ENCODE peak calls at places on chromosomes 5 and 9, in eight cellular contexts. W, Z, K, R, G, O, F and T are unnamed samples.
A peak's percentile ranks its signal among the peaks of the same experiment; 100 is the strongest.

GRCh38 chr9:135219676-135220600 is 132.5 kb downstream of the OLFM1 start:
- DNase-seq in W (no peak), Z (no peak), K (no peak), R (no peak), G (no peak), O (peak; percentile 29), F (no peak), T (no peak)

GRCh38 chr5:60483046-60483445 is 216.9 kb downstream of the DEPDC1B start:
- DNase-seq in W (no peak), Z (no peak), K (no peak), R (no peak), G (no peak), O (no peak), F (no peak), T (no peak)

GRCh38 chr9:38020251-38021076 is 48.6 kb downstream of the SHB start:
- DNase-seq in W (no peak), Z (no peak), K (no peak), R (no peak), G (no peak), O (no peak), F (no peak), T (no peak)

GRCh38 chr5:108521841-108522506 is 140.1 kb upstream of the FBXL17 start:
- DNase-seq in W (peak; percentile 74), Z (no peak), K (no peak), R (peak; percentile 59), G (no peak), O (no peak), F (peak; percentile 57), T (peak; percentile 63)

GRCh38 chr5:10762178-10762775 is 1.2 kb upstream of the DAP start:
- DNase-seq in W (peak; percentile 25), Z (peak; percentile 46), K (peak; percentile 51), R (peak; percentile 86), G (peak; percentile 83), O (no peak), F (no peak), T (no peak)

GRCh38 chr5:157366741-157367684 is 93.0 kb upstream of the NIPAL4 start:
- DNase-seq in W (peak; percentile 72), Z (no peak), K (peak; percentile 23), R (peak; percentile 78), G (no peak), O (no peak), F (peak; percentile 31), T (peak; percentile 74)

GRCh38 chr9:35962126-35962906 is 4.4 kb upstream of the OR2S2 start:
- DNase-seq in W (peak; percentile 48), Z (peak; percentile 46), K (peak; percentile 29), R (peak; percentile 47), G (no peak), O (no peak), F (no peak), T (no peak)

GRCh38 chr5:135007305-135007704 is 26.7 kb downstream of the PITX1 start:
- DNase-seq in W (no peak), Z (no peak), K (no peak), R (no peak), G (no peak), O (no peak), F (no peak), T (no peak)

GRCh38 chr5:154394328-154394727 is 51.5 kb upstream of the SAP30L start:
- DNase-seq in W (no peak), Z (no peak), K (no peak), R (no peak), G (peak; percentile 55), O (no peak), F (no peak), T (peak; percentile 61)

GRCh38 chr9:14932246-14932645 is 22.0 kb upstream of the FREM1 start:
- DNase-seq in W (no peak), Z (no peak), K (no peak), R (no peak), G (no peak), O (no peak), F (no peak), T (no peak)

GRCh38 chr9:137128158-137129088 is 10.5 kb upstream of the GRIN1 start:
- DNase-seq in W (no peak), Z (no peak), K (no peak), R (no peak), G (no peak), O (no peak), F (peak; percentile 65), T (no peak)

GRCh38 chr9:15485836-15486678 is 24.7 kb downstream of the PSIP1 start:
- DNase-seq in W (peak; percentile 31), Z (no peak), K (no peak), R (no peak), G (no peak), O (no peak), F (peak; percentile 24), T (peak; percentile 23)

GRCh38 chr9:135827866-135828580 is 79.3 kb downstream of the CAMSAP1 start:
- DNase-seq in W (no peak), Z (no peak), K (no peak), R (no peak), G (no peak), O (no peak), F (no peak), T (no peak)

GRCh38 chr5:102670224-102670836 is 84.8 kb upstream of the PAM start:
- DNase-seq in W (peak; percentile 60), Z (no peak), K (no peak), R (peak; percentile 41), G (no peak), O (no peak), F (no peak), T (peak; percentile 39)
- H3K27ac ChIP-seq in W (no peak overlapping the region), Z (no peak overlapping the region), K (no peak overlapping the region), R (no peak overlapping the region), G (no peak overlapping the region), O (no peak overlapping the region), F (no peak overlapping the region), T (no peak overlapping the region)

GRCh38 chr9:133976191-133976861 is 15.8 kb downstream of the VAV2 start:
- DNase-seq in W (no peak), Z (no peak), K (no peak), R (no peak), G (no peak), O (no peak), F (no peak), T (no peak)

GRCh38 chr9:133974631-133975341 is 17.3 kb downstream of the VAV2 start:
- DNase-seq in W (no peak), Z (no peak), K (no peak), R (no peak), G (no peak), O (no peak), F (no peak), T (no peak)

GRCh38 chr9:133973791-133974630 is 18.1 kb downstream of the VAV2 start:
- DNase-seq in W (peak; percentile 27), Z (no peak), K (no peak), R (no peak), G (no peak), O (no peak), F (no peak), T (no peak)

GRCh38 chr9:133976888-133977287 is 15.2 kb downstream of the VAV2 start:
- DNase-seq in W (no peak), Z (no peak), K (no peak), R (no peak), G (no peak), O (no peak), F (no peak), T (no peak)

DNA sequence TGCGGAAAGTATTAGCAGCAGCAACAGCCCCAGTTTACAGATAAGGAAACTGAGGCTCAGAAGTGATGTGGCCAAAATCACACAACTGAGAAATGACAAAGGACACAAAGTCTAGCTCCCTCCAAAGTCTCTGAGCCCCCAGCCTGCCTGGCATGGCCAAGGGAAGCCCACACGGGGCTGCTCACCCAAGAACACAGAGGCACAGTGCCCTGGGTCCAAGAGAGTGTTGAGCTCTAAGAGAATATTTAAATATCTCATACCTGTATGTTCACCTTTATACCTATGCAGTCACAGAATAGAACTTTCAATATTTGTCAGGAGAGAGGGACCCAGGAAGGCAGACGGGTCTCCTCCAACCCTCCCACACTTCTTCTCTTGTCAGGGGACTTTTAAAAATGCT is 16.6 kb downstream of the VAV2 start:
- DNase-seq in W (no peak), Z (no peak), K (no peak), R (no peak), G (no peak), O (no peak), F (no peak), T (no peak)
- H3K27ac ChIP-seq in W (no peak overlapping the region), Z (no peak overlapping the region), K (no peak overlapping the region), R (no peak overlapping the region), G (no peak overlapping the region), O (no peak overlapping the region), F (no peak overlapping the region), T (no peak overlapping the region)

GRCh38 chr5:175894251-175894650 is 22.9 kb downstream of the CPLX2 start:
- DNase-seq in W (no peak), Z (no peak), K (no peak), R (no peak), G (no peak), O (no peak), F (no peak), T (no peak)

GRCh38 chr5:175895215-175895614 is 23.8 kb downstream of the CPLX2 start:
- DNase-seq in W (no peak), Z (no peak), K (no peak), R (no peak), G (no peak), O (no peak), F (no peak), T (no peak)

GRCh38 chr5:175894805-175895204 is 23.4 kb downstream of the CPLX2 start:
- DNase-seq in W (no peak), Z (no peak), K (no peak), R (no peak), G (no peak), O (no peak), F (no peak), T (no peak)

GRCh38 chr5:175896641-175897040 is 25.3 kb downstream of the CPLX2 start:
- DNase-seq in W (no peak), Z (no peak), K (no peak), R (no peak), G (no peak), O (no peak), F (no peak), T (no peak)

GRCh38 chr5:175895701-175896102 is 24.3 kb downstream of the CPLX2 start:
- DNase-seq in W (peak; percentile 64), Z (no peak), K (peak; percentile 27), R (no peak), G (no peak), O (no peak), F (peak; percentile 40), T (no peak)
- H3K27ac ChIP-seq in W (no peak overlapping the region), Z (no peak overlapping the region), K (no peak overlapping the region), R (no peak overlapping the region), G (no peak overlapping the region), O (no peak overlapping the region), F (no peak overlapping the region), T (no peak overlapping the region)

DNA sequence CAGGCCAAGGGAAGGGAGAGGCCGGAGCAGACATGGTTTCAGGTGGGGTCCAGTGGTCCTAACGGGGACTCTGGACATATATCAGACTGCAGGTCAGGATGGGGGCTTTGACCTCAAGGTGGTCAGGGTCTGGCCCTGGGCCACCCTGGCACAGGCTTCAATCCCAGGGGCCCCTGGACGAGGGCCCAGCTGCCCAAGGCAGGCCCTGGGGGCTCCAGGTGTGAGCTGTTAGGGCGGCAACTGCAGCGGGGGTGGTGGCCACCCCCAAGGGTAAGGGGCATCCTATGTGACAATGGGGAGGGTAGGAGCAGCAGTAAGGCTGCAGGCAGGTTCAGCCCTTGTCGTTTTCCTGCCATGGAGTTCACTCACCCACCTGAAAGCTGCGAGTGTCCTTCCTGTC is 45.4 kb upstream of the CLPTM1L start:
- DNase-seq in W (no peak), Z (no peak), K (no peak), R (no peak), G (no peak), O (no peak), F (no peak), T (no peak)
- H3K27ac ChIP-seq in W (no peak overlapping the region), Z (no peak overlapping the region), K (no peak overlapping the region), R (no peak overlapping the region), G (no peak overlapping the region), O (no peak overlapping the region), F (no peak overlapping the region), T (no peak overlapping the region)

GRCh38 chr9:114155263-114155966 is at the start of gene COL27A1:
- DNase-seq in W (peak; percentile 93), Z (peak; percentile 90), K (peak; percentile 86), R (peak; percentile 72), G (peak; percentile 88), O (peak; percentile 88), F (peak; percentile 51), T (peak; percentile 76)
- H3K27ac ChIP-seq in W (no peak within 1 kb of the TSS), Z (peak within 1 kb of the TSS; percentile 86), K (peak within 1 kb of the TSS; percentile 76), R (no peak within 1 kb of the TSS), G (peak within 1 kb of the TSS; percentile 79), O (peak within 1 kb of the TSS; percentile 75), F (no peak within 1 kb of the TSS), T (peak within 1 kb of the TSS; percentile 69)